ENCODE peak calls at places on chromosomes 5 and 9, in six cellular contexts. A is A549, B is HepG2, L is HEK293T, U is IMR-90, I is GM12878. E is an unnamed sample.

GRCh38 chr9:5626727-5627634 is 1.9 kb upstream of the RIC1 start:
- DNase-seq in A (peak), B (no peak), L (no peak), U (peak), I (peak), E (peak)

GRCh38 chr5:98314262-98314661 is 459.2 kb upstream of the RGMB start:
- DNase-seq in A (no peak), B (no peak), L (no peak), U (peak), I (no peak), E (no peak)

GRCh38 chr5:75985077-75985476 is 98.1 kb upstream of the SV2C start:
- DNase-seq in A (no peak), B (no peak), L (no peak), U (no peak), I (no peak), E (no peak)

GRCh38 chr5:178589180-178590140 is 733 bp downstream of the COL23A1 start:
- DNase-seq in A (no peak), B (no peak), L (peak), U (peak), I (no peak), E (peak)

GRCh38 chr5:139470821-139471300 is at the start of gene SMIM33:
- DNase-seq in A (no peak), B (no peak), L (no peak), U (no peak), I (no peak), E (no peak)

GRCh38 chr5:28165116-28165515 is 1126.7 kb upstream of the CDH9 start:
- DNase-seq in A (no peak), B (no peak), L (no peak), U (no peak), I (no peak), E (no peak)

GRCh38 chr5:157987259-157987658 is 128.3 kb upstream of the CLINT1 start:
- DNase-seq in A (no peak), B (no peak), L (no peak), U (no peak), I (no peak), E (no peak)

GRCh38 chr5:159424123-159424522 is 93.8 kb upstream of the IL12B start:
- DNase-seq in A (no peak), B (no peak), L (no peak), U (no peak), I (no peak), E (no peak)

GRCh38 chr9:97706246-97706645 is 9.1 kb upstream of the XPA start:
- DNase-seq in A (no peak), B (no peak), L (no peak), U (peak), I (no peak), E (no peak)

GRCh38 chr9:105278751-105279150 is 34.3 kb downstream of the SLC44A1 start:
- DNase-seq in A (no peak), B (no peak), L (no peak), U (no peak), I (no peak), E (no peak)

GRCh38 chr9:112174223-112174964 is 703 bp downstream of the SUSD1 start:
- DNase-seq in A (peak), B (peak), L (peak), U (peak), I (peak), E (peak)

GRCh38 chr9:77450093-77450475 is 198.0 kb downstream of the GNA14 start:
- DNase-seq in A (no peak), B (no peak), L (no peak), U (no peak), I (no peak), E (no peak)

GRCh38 chr9:95504053-95504963 is 12.5 kb downstream of the PTCH1 start:
- DNase-seq in A (peak), B (peak), L (no peak), U (peak), I (no peak), E (peak)

GRCh38 chr5:157285310-157286035 is 19.6 kb downstream of the CYFIP2 start:
- DNase-seq in A (no peak), B (no peak), L (no peak), U (no peak), I (no peak), E (no peak)

GRCh38 chr9:135060461-135061116 is 26.9 kb upstream of the OLFM1 start:
- DNase-seq in A (no peak), B (no peak), L (no peak), U (no peak), I (no peak), E (no peak)

GRCh38 chr9:14412778-14413177 is 98.8 kb upstream of the NFIB start:
- DNase-seq in A (no peak), B (no peak), L (no peak), U (no peak), I (no peak), E (no peak)

GRCh38 chr5:54902817-54903473 is 82.4 kb downstream of the ESM1 start:
- DNase-seq in A (no peak), B (no peak), L (no peak), U (peak), I (peak), E (no peak)

GRCh38 chr9:105053209-105053652 is 125.3 kb upstream of the ABCA1 start:
- DNase-seq in A (peak), B (no peak), L (no peak), U (peak), I (peak), E (no peak)

GRCh38 chr9:88534456-88535225 is at the start of gene NXNL2:
- DNase-seq in A (peak), B (no peak), L (peak), U (peak), I (no peak), E (peak)

GRCh38 chr9:3743901-3744413 is 218.2 kb upstream of the RFX3 start:
- DNase-seq in A (no peak), B (no peak), L (no peak), U (no peak), I (no peak), E (no peak)

GRCh38 chr5:148843510-148844318 is 17.3 kb downstream of the ADRB2 start:
- DNase-seq in A (no peak), B (no peak), L (no peak), U (peak), I (no peak), E (no peak)

GRCh38 chr5:134125195-134126015 is 10.9 kb downstream of the TCF7 start:
- DNase-seq in A (no peak), B (no peak), L (no peak), U (peak), I (no peak), E (no peak)

GRCh38 chr9:91407580-91408275 is 15.9 kb downstream of the NFIL3 start:
- DNase-seq in A (no peak), B (no peak), L (no peak), U (no peak), I (no peak), E (no peak)

GRCh38 chr5:181261320-181262085 is 560 bp upstream of the TRIM52 start:
- DNase-seq in A (peak), B (peak), L (peak), U (peak), I (no peak), E (peak)

GRCh38 chr5:149406203-149406978 is 27.3 kb upstream of the IL17B start:
- DNase-seq in A (no peak), B (no peak), L (no peak), U (peak), I (no peak), E (peak)

GRCh38 chr9:83596899-83597504 is 25.9 kb upstream of the IDNK start:
- DNase-seq in A (peak), B (no peak), L (peak), U (no peak), I (no peak), E (peak)

GRCh38 chr9:88574993-88575392 is 40.0 kb downstream of the NXNL2 start:
- DNase-seq in A (peak), B (no peak), L (no peak), U (peak), I (no peak), E (peak)

GRCh38 chr9:3088166-3088702 is 244.3 kb upstream of the PUM3 start:
- DNase-seq in A (no peak), B (no peak), L (no peak), U (no peak), I (no peak), E (no peak)

GRCh38 chr5:120767171-120767820 is 303.2 kb downstream of the PRR16 start:
- DNase-seq in A (no peak), B (no peak), L (no peak), U (peak), I (no peak), E (no peak)

GRCh38 chr9:93209097-93209496 is 25.2 kb downstream of the WNK2 start:
- DNase-seq in A (no peak), B (peak), L (no peak), U (no peak), I (no peak), E (no peak)

GRCh38 chr5:97547999-97548797 is 365.2 kb upstream of the RIOK2 start:
- DNase-seq in A (no peak), B (no peak), L (no peak), U (no peak), I (peak), E (no peak)

GRCh38 chr5:149212203-149212951 is 59.3 kb upstream of the AFAP1L1 start:
- DNase-seq in A (no peak), B (no peak), L (no peak), U (peak), I (no peak), E (no peak)

GRCh38 chr5:110807174-110807573 is 68.4 kb downstream of the SLC25A46 start:
- DNase-seq in A (no peak), B (no peak), L (no peak), U (peak), I (no peak), E (no peak)

GRCh38 chr9:78552802-78553201 is 255.9 kb downstream of the PSAT1 start:
- DNase-seq in A (no peak), B (no peak), L (no peak), U (peak), I (no peak), E (no peak)

GRCh38 chr5:179610109-179610902 is 13.2 kb downstream of the HNRNPH1 start:
- DNase-seq in A (no peak), B (no peak), L (no peak), U (no peak), I (no peak), E (no peak)

GRCh38 chr5:128202320-128202719 is 118.8 kb downstream of the SLC12A2 start:
- DNase-seq in A (no peak), B (no peak), L (no peak), U (no peak), I (no peak), E (no peak)
- TF ChIP-seq BHLHE40 in A (no peak), B (no peak), L (no peak), U (no peak), I (no peak), E (no peak)

DNA sequence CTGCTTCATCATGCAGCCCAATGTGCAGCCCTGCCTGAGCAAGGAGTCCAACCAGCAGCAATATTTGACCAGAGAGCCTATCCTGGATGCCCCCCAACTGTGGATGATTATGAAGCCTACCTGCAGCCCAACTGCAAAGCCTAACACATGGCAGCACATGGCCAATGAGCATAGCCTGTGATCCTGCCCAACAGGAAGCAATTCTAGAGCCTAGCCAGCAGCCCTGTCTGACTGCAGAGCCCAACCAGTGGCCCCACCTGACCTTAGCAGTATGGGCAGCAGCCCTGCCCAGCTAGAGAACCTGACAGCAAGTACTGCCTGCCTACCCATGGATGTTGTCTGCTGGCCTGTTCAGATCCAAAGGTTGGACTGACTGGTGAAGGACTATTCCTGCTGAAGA is 97.3 kb upstream of the SH3GL2 start:
- DNase-seq in A (no peak), B (no peak), L (peak), U (no peak), I (no peak), E (no peak)
- TF ChIP-seq BHLHE40 in A (no peak), B (no peak), L (no peak), U (no peak), I (no peak), E (no peak)

GRCh38 chr5:79871721-79872120 is 119.3 kb downstream of the MTX3 start:
- DNase-seq in A (no peak), B (no peak), L (no peak), U (no peak), I (no peak), E (no peak)

GRCh38 chr5:79875230-79875629 is 115.8 kb downstream of the MTX3 start:
- DNase-seq in A (no peak), B (no peak), L (no peak), U (no peak), I (no peak), E (no peak)

GRCh38 chr5:79873216-79873615 is 117.8 kb downstream of the MTX3 start:
- DNase-seq in A (no peak), B (no peak), L (no peak), U (no peak), I (no peak), E (no peak)

GRCh38 chr5:79868271-79868670 is 122.8 kb downstream of the MTX3 start:
- DNase-seq in A (no peak), B (no peak), L (no peak), U (no peak), I (no peak), E (no peak)

GRCh38 chr5:79872309-79872708 is 118.8 kb downstream of the MTX3 start:
- DNase-seq in A (no peak), B (no peak), L (no peak), U (no peak), I (no peak), E (no peak)
- TF ChIP-seq BHLHE40 in A (no peak), B (no peak), L (no peak), U (no peak), I (no peak), E (no peak)

GRCh38 chr5:151745071-151745705 is 13.2 kb downstream of the ATOX1 start:
- DNase-seq in A (no peak), B (no peak), L (no peak), U (peak), I (peak), E (no peak)
- TF ChIP-seq BHLHE40 in A (no peak), B (no peak), L (no peak), U (peak), I (peak), E (no peak)

GRCh38 chr5:166979576-166979975 is 1311.9 kb upstream of the WWC1 start:
- DNase-seq in A (no peak), B (no peak), L (no peak), U (no peak), I (no peak), E (no peak)
- TF ChIP-seq BHLHE40 in A (no peak), B (no peak), L (no peak), U (no peak), I (no peak), E (no peak)

DNA sequence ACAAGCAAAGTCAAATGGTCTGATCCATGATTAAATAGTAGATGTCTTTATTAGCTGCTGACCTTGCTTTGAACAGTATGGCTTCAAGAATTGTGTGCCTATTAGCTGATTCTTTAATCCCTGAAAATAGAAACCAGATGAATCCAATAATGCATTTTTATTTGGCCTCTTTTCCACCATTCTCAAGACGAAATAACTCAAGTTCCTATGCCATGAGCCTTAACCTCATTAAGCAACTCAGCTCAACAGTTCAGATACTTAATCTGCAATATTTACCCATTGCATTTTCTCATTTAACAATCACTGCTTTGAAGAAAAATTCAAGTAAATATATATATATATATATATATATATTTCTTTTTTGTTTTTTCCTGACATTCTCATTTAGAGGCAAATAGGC is 588.6 kb upstream of the MEF2C start:
- DNase-seq in A (no peak), B (no peak), L (no peak), U (no peak), I (no peak), E (no peak)
- TF ChIP-seq BHLHE40 in A (no peak), B (no peak), L (no peak), U (no peak), I (no peak), E (no peak)

DNA sequence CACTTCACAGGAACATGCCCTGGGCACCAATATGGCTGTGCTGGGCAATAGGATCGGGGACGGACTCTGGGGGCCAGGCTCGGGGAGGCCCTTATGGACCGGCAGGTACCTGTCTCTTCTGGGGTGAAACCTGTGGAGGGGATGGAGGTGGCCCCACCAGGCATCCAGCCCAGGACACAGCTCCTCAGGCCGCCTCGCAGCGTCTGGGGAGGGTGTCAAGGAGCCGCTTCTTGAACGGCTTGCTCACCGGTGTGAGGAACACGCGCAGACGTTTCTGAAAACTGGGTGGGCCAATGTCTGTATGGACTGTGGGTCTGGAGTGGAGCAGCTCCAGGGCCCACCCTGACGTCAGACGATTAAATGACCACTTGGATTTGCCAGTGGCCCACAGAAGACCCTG is 45.8 kb downstream of the PLEKHG4B start:
- DNase-seq in A (no peak), B (no peak), L (no peak), U (no peak), I (no peak), E (no peak)
- TF ChIP-seq BHLHE40 in A (no peak), B (no peak), L (no peak), U (no peak), I (no peak), E (no peak)